ENCODE peak calls at places on chromosomes 6 and 20, in eight cellular contexts. One of them, this sample, is unnamed.

GRCh38 chr20:59349277-59349676 is 48.9 kb downstream of the EDN3 start:
- DNase-seq in effector memory CD4-positive, alpha-beta T cell: no peak
- DNase-seq in small intestine: no peak
- DNase-seq in aorta: no peak
- DNase-seq in uterus: no peak
- DNase-seq in AG04450: no peak
- DNase-seq in left ventricle myocardium inferior: no peak
- DNase-seq in tibial nerve: no peak
- DNase-seq in this sample: no peak

GRCh38 chr6:134517145-134517658 is 199.3 kb upstream of the SGK1 start:
- DNase-seq in effector memory CD4-positive, alpha-beta T cell: no peak
- DNase-seq in uterus: peak
- DNase-seq in left ventricle myocardium inferior: peak
- DNase-seq in tibial nerve: no peak
- DNase-seq in small intestine: peak
- DNase-seq in aorta: peak
- DNase-seq in AG04450: peak
- DNase-seq in this sample: no peak

GRCh38 chr6:40798069-40798770 is 211.1 kb upstream of the LRFN2 start:
- DNase-seq in AG04450: no peak
- DNase-seq in aorta: no peak
- DNase-seq in effector memory CD4-positive, alpha-beta T cell: no peak
- DNase-seq in small intestine: no peak
- DNase-seq in left ventricle myocardium inferior: no peak
- DNase-seq in tibial nerve: no peak
- DNase-seq in uterus: no peak
- DNase-seq in this sample: no peak

GRCh38 chr6:164695896-164696295 is 613.5 kb downstream of the C6orf118 start:
- DNase-seq in tibial nerve: no peak
- DNase-seq in effector memory CD4-positive, alpha-beta T cell: no peak
- DNase-seq in uterus: no peak
- DNase-seq in left ventricle myocardium inferior: no peak
- DNase-seq in small intestine: no peak
- DNase-seq in aorta: no peak
- DNase-seq in AG04450: no peak
- DNase-seq in this sample: no peak

GRCh38 chr6:121652726-121653623 is 217.5 kb downstream of the GJA1 start:
- DNase-seq in aorta: no peak
- DNase-seq in tibial nerve: no peak
- DNase-seq in small intestine: peak
- DNase-seq in left ventricle myocardium inferior: no peak
- DNase-seq in AG04450: peak
- DNase-seq in uterus: peak
- DNase-seq in effector memory CD4-positive, alpha-beta T cell: no peak
- DNase-seq in this sample: no peak

GRCh38 chr6:129621252-129621651 is 88.7 kb downstream of the ARHGAP18 start:
- DNase-seq in tibial nerve: no peak
- DNase-seq in small intestine: peak
- DNase-seq in effector memory CD4-positive, alpha-beta T cell: no peak
- DNase-seq in aorta: no peak
- DNase-seq in AG04450: no peak
- DNase-seq in left ventricle myocardium inferior: no peak
- DNase-seq in uterus: no peak
- DNase-seq in this sample: no peak

GRCh38 chr6:158905277-158905676 is 86.1 kb upstream of the EZR start:
- DNase-seq in tibial nerve: no peak
- DNase-seq in AG04450: no peak
- DNase-seq in left ventricle myocardium inferior: no peak
- DNase-seq in uterus: no peak
- DNase-seq in small intestine: no peak
- DNase-seq in effector memory CD4-positive, alpha-beta T cell: no peak
- DNase-seq in aorta: no peak
- DNase-seq in this sample: no peak

GRCh38 chr6:17628873-17629272 is 28.8 kb downstream of the FAM8A1 start:
- DNase-seq in small intestine: no peak
- DNase-seq in uterus: no peak
- DNase-seq in AG04450: no peak
- DNase-seq in tibial nerve: no peak
- DNase-seq in effector memory CD4-positive, alpha-beta T cell: no peak
- DNase-seq in aorta: no peak
- DNase-seq in left ventricle myocardium inferior: no peak
- DNase-seq in this sample: no peak

GRCh38 chr6:160667854-160668481 is 3.9 kb upstream of the LPA start:
- DNase-seq in left ventricle myocardium inferior: no peak
- DNase-seq in effector memory CD4-positive, alpha-beta T cell: no peak
- DNase-seq in tibial nerve: no peak
- DNase-seq in uterus: no peak
- DNase-seq in aorta: no peak
- DNase-seq in small intestine: peak
- DNase-seq in AG04450: no peak
- DNase-seq in this sample: no peak

GRCh38 chr6:137013738-137014602 is 30.8 kb downstream of the IL20RA start:
- DNase-seq in AG04450: peak
- DNase-seq in aorta: no peak
- DNase-seq in tibial nerve: no peak
- DNase-seq in uterus: no peak
- DNase-seq in left ventricle myocardium inferior: no peak
- DNase-seq in small intestine: peak
- DNase-seq in effector memory CD4-positive, alpha-beta T cell: no peak
- DNase-seq in this sample: no peak

GRCh38 chr20:49630396-49630951 is 62.5 kb upstream of the PTGIS start:
- DNase-seq in aorta: no peak
- DNase-seq in uterus: no peak
- DNase-seq in left ventricle myocardium inferior: no peak
- DNase-seq in effector memory CD4-positive, alpha-beta T cell: no peak
- DNase-seq in tibial nerve: no peak
- DNase-seq in AG04450: no peak
- DNase-seq in small intestine: no peak
- DNase-seq in this sample: no peak

GRCh38 chr20:32360333-32360634 is 2.2 kb downstream of the ASXL1 start:
- DNase-seq in small intestine: no peak
- DNase-seq in AG04450: no peak
- DNase-seq in uterus: no peak
- DNase-seq in tibial nerve: no peak
- DNase-seq in aorta: no peak
- DNase-seq in left ventricle myocardium inferior: no peak
- DNase-seq in effector memory CD4-positive, alpha-beta T cell: no peak
- DNase-seq in this sample: no peak

GRCh38 chr20:5865604-5866003 is 84.7 kb downstream of the TRMT6 start:
- DNase-seq in left ventricle myocardium inferior: no peak
- DNase-seq in aorta: no peak
- DNase-seq in uterus: no peak
- DNase-seq in effector memory CD4-positive, alpha-beta T cell: no peak
- DNase-seq in AG04450: no peak
- DNase-seq in tibial nerve: no peak
- DNase-seq in small intestine: no peak
- DNase-seq in this sample: no peak

GRCh38 chr6:156880913-156881312 is 103.7 kb downstream of the ARID1B start:
- DNase-seq in aorta: no peak
- DNase-seq in AG04450: no peak
- DNase-seq in left ventricle myocardium inferior: no peak
- DNase-seq in tibial nerve: no peak
- DNase-seq in effector memory CD4-positive, alpha-beta T cell: no peak
- DNase-seq in uterus: no peak
- DNase-seq in small intestine: no peak
- DNase-seq in this sample: no peak

GRCh38 chr20:22004946-22005345 is 299.5 kb downstream of the PAX1 start:
- DNase-seq in small intestine: no peak
- DNase-seq in AG04450: no peak
- DNase-seq in uterus: no peak
- DNase-seq in effector memory CD4-positive, alpha-beta T cell: no peak
- DNase-seq in aorta: no peak
- DNase-seq in left ventricle myocardium inferior: no peak
- DNase-seq in tibial nerve: no peak
- DNase-seq in this sample: no peak

GRCh38 chr6:12200025-12200424 is 90.1 kb upstream of the EDN1 start:
- DNase-seq in small intestine: no peak
- DNase-seq in AG04450: no peak
- DNase-seq in left ventricle myocardium inferior: no peak
- DNase-seq in uterus: no peak
- DNase-seq in effector memory CD4-positive, alpha-beta T cell: no peak
- DNase-seq in tibial nerve: no peak
- DNase-seq in aorta: no peak
- DNase-seq in this sample: no peak

GRCh38 chr20:61424628-61425420 is 172.8 kb downstream of the CDH4 start:
- DNase-seq in effector memory CD4-positive, alpha-beta T cell: no peak
- DNase-seq in aorta: no peak
- DNase-seq in tibial nerve: no peak
- DNase-seq in uterus: no peak
- DNase-seq in small intestine: no peak
- DNase-seq in left ventricle myocardium inferior: no peak
- DNase-seq in AG04450: no peak
- DNase-seq in this sample: no peak

GRCh38 chr6:11323666-11324452 is 91.4 kb upstream of the NEDD9 start:
- DNase-seq in uterus: no peak
- DNase-seq in aorta: peak
- DNase-seq in AG04450: no peak
- DNase-seq in small intestine: no peak
- DNase-seq in tibial nerve: no peak
- DNase-seq in left ventricle myocardium inferior: peak
- DNase-seq in effector memory CD4-positive, alpha-beta T cell: no peak
- DNase-seq in this sample: no peak

GRCh38 chr6:119148102-119148824 is 69.8 kb upstream of the FAM184A start:
- DNase-seq in small intestine: peak
- DNase-seq in left ventricle myocardium inferior: no peak
- DNase-seq in tibial nerve: no peak
- DNase-seq in uterus: no peak
- DNase-seq in AG04450: peak
- DNase-seq in aorta: peak
- DNase-seq in effector memory CD4-positive, alpha-beta T cell: no peak
- DNase-seq in this sample: peak

GRCh38 chr20:37571033-37571432 is 43.4 kb upstream of the BLCAP start:
- DNase-seq in small intestine: no peak
- DNase-seq in tibial nerve: no peak
- DNase-seq in left ventricle myocardium inferior: no peak
- DNase-seq in AG04450: no peak
- DNase-seq in uterus: no peak
- DNase-seq in effector memory CD4-positive, alpha-beta T cell: no peak
- DNase-seq in aorta: no peak
- DNase-seq in this sample: no peak
- H3K27ac ChIP-seq in small intestine: no peak
- H3K27ac ChIP-seq in tibial nerve: no peak
- H3K27ac ChIP-seq in left ventricle myocardium inferior: no peak
- H3K27ac ChIP-seq in AG04450: no peak
- H3K27ac ChIP-seq in uterus: no peak
- H3K27ac ChIP-seq in effector memory CD4-positive, alpha-beta T cell: no peak
- H3K27ac ChIP-seq in aorta: no peak
- H3K27ac ChIP-seq in this sample: no peak

GRCh38 chr20:36591854-36592641 is 13.5 kb upstream of the RAB5IF start:
- DNase-seq in tibial nerve: no peak
- DNase-seq in left ventricle myocardium inferior: no peak
- DNase-seq in effector memory CD4-positive, alpha-beta T cell: peak
- DNase-seq in AG04450: no peak
- DNase-seq in small intestine: peak
- DNase-seq in aorta: no peak
- DNase-seq in uterus: peak
- DNase-seq in this sample: peak
- H3K27ac ChIP-seq in tibial nerve: no peak
- H3K27ac ChIP-seq in left ventricle myocardium inferior: no peak
- H3K27ac ChIP-seq in effector memory CD4-positive, alpha-beta T cell: peak
- H3K27ac ChIP-seq in AG04450: no peak
- H3K27ac ChIP-seq in small intestine: no peak
- H3K27ac ChIP-seq in aorta: no peak
- H3K27ac ChIP-seq in uterus: no peak
- H3K27ac ChIP-seq in this sample: no peak

DNA sequence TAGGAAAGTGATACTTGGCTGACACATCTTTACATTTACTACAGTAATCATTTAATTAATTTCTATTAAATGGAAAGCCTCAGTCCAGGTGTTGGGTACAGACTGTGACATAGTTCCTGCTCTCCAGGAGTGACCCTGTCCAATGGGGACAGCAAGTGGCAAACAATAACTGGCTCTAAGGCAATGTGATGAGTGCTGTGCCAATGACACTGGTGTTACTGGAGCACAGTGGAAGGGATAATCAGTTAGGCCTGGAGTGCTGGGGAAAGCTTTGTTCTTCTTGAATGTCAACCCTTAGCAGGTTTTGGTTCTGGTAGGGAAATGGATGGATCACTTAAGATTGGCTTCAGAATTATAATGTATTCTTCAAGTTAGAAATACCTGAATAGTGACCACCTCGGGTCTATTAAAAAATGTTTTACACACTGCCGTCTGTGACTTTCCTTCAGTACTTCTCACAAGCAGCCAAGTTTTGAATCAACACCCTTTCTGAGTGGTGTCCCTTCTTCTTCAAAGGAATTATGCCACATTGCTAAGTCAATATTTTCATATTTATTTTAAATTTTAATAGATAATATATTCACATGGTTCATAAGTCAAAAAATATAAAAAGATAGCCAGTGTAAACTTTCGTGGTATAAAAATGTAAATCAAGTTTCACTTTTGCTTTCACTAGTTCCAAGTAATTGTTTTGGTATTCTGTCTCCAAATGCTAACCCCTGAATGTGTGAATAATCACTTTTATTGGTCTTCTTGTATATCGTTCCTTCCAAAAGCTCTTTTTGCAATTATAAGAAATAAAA is 9.6 kb downstream of the CMTR1 start:
- DNase-seq in uterus: no peak
- DNase-seq in tibial nerve: no peak
- DNase-seq in aorta: no peak
- DNase-seq in effector memory CD4-positive, alpha-beta T cell: no peak
- DNase-seq in AG04450: no peak
- DNase-seq in small intestine: peak
- DNase-seq in left ventricle myocardium inferior: no peak
- DNase-seq in this sample: no peak
- H3K27ac ChIP-seq in uterus: no peak
- H3K27ac ChIP-seq in tibial nerve: no peak
- H3K27ac ChIP-seq in aorta: peak
- H3K27ac ChIP-seq in effector memory CD4-positive, alpha-beta T cell: peak
- H3K27ac ChIP-seq in AG04450: no peak
- H3K27ac ChIP-seq in small intestine: peak
- H3K27ac ChIP-seq in left ventricle myocardium inferior: peak
- H3K27ac ChIP-seq in this sample: no peak

GRCh38 chr20:62622877-62623487 is 19.3 kb upstream of the SLCO4A1 start:
- DNase-seq in left ventricle myocardium inferior: no peak
- DNase-seq in aorta: no peak
- DNase-seq in uterus: no peak
- DNase-seq in effector memory CD4-positive, alpha-beta T cell: no peak
- DNase-seq in AG04450: no peak
- DNase-seq in tibial nerve: no peak
- DNase-seq in small intestine: no peak
- DNase-seq in this sample: no peak

GRCh38 chr20:62620624-62621023 is 21.7 kb upstream of the SLCO4A1 start:
- DNase-seq in uterus: no peak
- DNase-seq in AG04450: no peak
- DNase-seq in aorta: no peak
- DNase-seq in effector memory CD4-positive, alpha-beta T cell: no peak
- DNase-seq in small intestine: no peak
- DNase-seq in tibial nerve: no peak
- DNase-seq in left ventricle myocardium inferior: no peak
- DNase-seq in this sample: no peak

GRCh38 chr20:62623488-62624324 is 18.6 kb upstream of the SLCO4A1 start:
- DNase-seq in aorta: peak
- DNase-seq in small intestine: peak
- DNase-seq in AG04450: peak
- DNase-seq in tibial nerve: peak
- DNase-seq in effector memory CD4-positive, alpha-beta T cell: peak
- DNase-seq in left ventricle myocardium inferior: peak
- DNase-seq in uterus: peak
- DNase-seq in this sample: no peak

GRCh38 chr20:62621251-62622110 is 20.8 kb upstream of the SLCO4A1 start:
- DNase-seq in uterus: no peak
- DNase-seq in left ventricle myocardium inferior: no peak
- DNase-seq in small intestine: no peak
- DNase-seq in tibial nerve: no peak
- DNase-seq in AG04450: no peak
- DNase-seq in effector memory CD4-positive, alpha-beta T cell: no peak
- DNase-seq in aorta: no peak
- DNase-seq in this sample: no peak

GRCh38 chr20:62622178-62622876 is 20.0 kb upstream of the SLCO4A1 start:
- DNase-seq in tibial nerve: no peak
- DNase-seq in left ventricle myocardium inferior: no peak
- DNase-seq in small intestine: no peak
- DNase-seq in uterus: no peak
- DNase-seq in AG04450: no peak
- DNase-seq in effector memory CD4-positive, alpha-beta T cell: no peak
- DNase-seq in aorta: no peak
- DNase-seq in this sample: no peak
- H3K27ac ChIP-seq in tibial nerve: peak
- H3K27ac ChIP-seq in left ventricle myocardium inferior: peak
- H3K27ac ChIP-seq in small intestine: peak
- H3K27ac ChIP-seq in uterus: peak
- H3K27ac ChIP-seq in AG04450: no peak
- H3K27ac ChIP-seq in effector memory CD4-positive, alpha-beta T cell: no peak
- H3K27ac ChIP-seq in aorta: no peak
- H3K27ac ChIP-seq in this sample: peak

This sample was measured in caudate nucleus.